ENCODE peak calls at places on chromosomes 6 and 20, in ten cellular contexts. Y, R, S, K, A, Q, J, V, Z and N are unnamed samples.

GRCh38 chr6:156617376-156617775 is 159.8 kb upstream of the ARID1B start:
- DNase-seq in R (peak; percentile 59), J (no peak), S (no peak), Q (peak; percentile 50), V (no peak), A (peak; percentile 37), K (no peak), Z (no peak), Y (no peak), N (peak; percentile 95)

GRCh38 chr20:60901831-60902230 is 350.2 kb upstream of the CDH4 start:
- DNase-seq in K (no peak), Z (no peak), R (no peak), Y (no peak), V (no peak), S (no peak), Q (no peak), J (no peak), A (no peak), N (no peak)

GRCh38 chr6:75494290-75494689 is 690 bp upstream of the FILIP1 start:
- DNase-seq in A (no peak), R (no peak), K (no peak), Z (no peak), V (no peak), J (no peak), Y (no peak), Q (no peak), S (no peak), N (no peak)

GRCh38 chr6:106119526-106119925 is 33.4 kb downstream of the PRDM1 start:
- DNase-seq in S (no peak), V (peak; percentile 75), Q (peak; percentile 91), Y (no peak), K (no peak), A (no peak), R (no peak), J (no peak), Z (no peak), N (no peak)

GRCh38 chr6:17086469-17086868 is 15.4 kb upstream of the STMND1 start:
- DNase-seq in S (peak; percentile 77), Z (no peak), R (peak; percentile 67), Y (no peak), K (no peak), Q (peak; percentile 79), A (peak; percentile 49), J (no peak), V (no peak), N (no peak)

GRCh38 chr6:156652231-156652750 is 124.9 kb upstream of the ARID1B start:
- DNase-seq in S (no peak), K (no peak), R (peak; percentile 30), Z (no peak), V (no peak), Q (no peak), J (no peak), A (no peak), Y (no peak), N (no peak)

GRCh38 chr6:56570434-56571359 is 72.0 kb downstream of the DST start:
- DNase-seq in J (no peak), K (no peak), S (peak; percentile 43), Z (no peak), R (peak; percentile 28), V (no peak), Y (no peak), Q (peak; percentile 46), A (no peak), N (no peak)

GRCh38 chr20:47557791-47558190 is 56.1 kb downstream of the NCOA3 start:
- DNase-seq in Y (no peak), V (no peak), S (no peak), A (no peak), K (no peak), J (no peak), R (no peak), Z (no peak), Q (no peak), N (no peak)

GRCh38 chr6:143410859-143411270 is 39.6 kb downstream of the ADAT2 start:
- DNase-seq in V (no peak), Z (no peak), R (peak; percentile 95), Y (no peak), A (no peak), J (no peak), K (no peak), Q (peak; percentile 68), S (peak; percentile 81), N (peak; percentile 88)

GRCh38 chr6:139708342-139709199 is 334.1 kb upstream of the CITED2 start:
- DNase-seq in R (peak; percentile 96), K (no peak), A (no peak), Z (no peak), V (no peak), Y (no peak), J (no peak), S (peak; percentile 82), Q (peak; percentile 39), N (peak; percentile 87)

GRCh38 chr6:3090013-3090412 is 21.7 kb downstream of the RIPK1 start:
- DNase-seq in S (no peak), K (no peak), Z (no peak), A (no peak), Y (no peak), V (no peak), Q (no peak), R (no peak), J (peak; percentile 18), N (no peak)

GRCh38 chr6:45478235-45478634 is 100.5 kb upstream of the SUPT3H start:
- DNase-seq in S (peak; percentile 57), J (no peak), Z (no peak), A (no peak), Q (peak; percentile 87), Y (no peak), K (no peak), V (no peak), R (peak; percentile 73), N (no peak)

GRCh38 chr6:157982297-157982579 is 575 bp downstream of the SYNJ2 start:
- DNase-seq in Z (peak; percentile 74), Y (no peak), K (no peak), A (no peak), S (no peak), Q (peak; percentile 45), R (peak; percentile 45), V (no peak), J (peak; percentile 41), N (no peak)

GRCh38 chr6:43368517-43369160 is 808 bp downstream of the ZNF318 start:
- DNase-seq in S (peak; percentile 32), Y (peak; percentile 71), R (peak; percentile 40), Z (peak; percentile 79), V (peak; percentile 61), A (peak; percentile 46), J (peak; percentile 25), K (no peak), Q (peak; percentile 40), N (no peak)

GRCh38 chr6:151389640-151390275 is 1.6 kb downstream of the ZBTB2 start:
- DNase-seq in J (peak; percentile 63), Z (peak; percentile 71), Q (peak; percentile 86), R (peak; percentile 65), A (peak; percentile 48), Y (peak; percentile 80), V (peak; percentile 65), S (peak; percentile 74), K (peak; percentile 86), N (peak; percentile 26)

GRCh38 chr20:34311118-34312023 is 8.2 kb upstream of the AHCY start:
- DNase-seq in K (no peak), V (no peak), Q (no peak), A (no peak), Z (no peak), Y (no peak), J (no peak), S (no peak), R (no peak), N (no peak)
- H3K4me3 ChIP-seq in K (peak overlapping the region; percentile 30), V (peak overlapping the region; percentile 25), Q (no peak overlapping the region), A (no peak overlapping the region), Z (no peak overlapping the region), Y (peak overlapping the region; percentile 1), J (no peak overlapping the region), S (peak overlapping the region; percentile 10), R (peak overlapping the region; percentile 21), N (peak overlapping the region; percentile 16)

GRCh38 chr20:34302312-34302722 is 838 bp downstream of the AHCY start:
- DNase-seq in A (no peak), K (no peak), Z (no peak), S (peak; percentile 35), Q (peak; percentile 70), V (no peak), Y (no peak), J (no peak), R (peak; percentile 57), N (no peak)
- TF ChIP-seq CTCF in A (peak; percentile 15), K (no peak), Z (peak; percentile 9), S (peak; percentile 24), Q (peak; percentile 7), V (peak; percentile 21), Y (no peak), J (peak; percentile 50), R (no peak), N (no peak)

GRCh38 chr20:4016349-4017050 is 1.1 kb upstream of the RNF24 start:
- DNase-seq in J (no peak), Z (no peak), R (no peak), K (no peak), A (no peak), S (no peak), Q (no peak), Y (no peak), V (no peak), N (no peak)

GRCh38 chr20:4014031-4014474 is 1.3 kb downstream of the RNF24 start:
- DNase-seq in A (peak; percentile 50), Z (no peak), R (peak; percentile 79), V (no peak), Y (no peak), Q (peak; percentile 93), J (peak; percentile 75), K (no peak), S (peak; percentile 85), N (peak; percentile 52)

GRCh38 chr20:4011226-4011975 is 4.0 kb downstream of the RNF24 start:
- DNase-seq in J (no peak), V (no peak), A (no peak), R (no peak), Q (peak; percentile 49), S (no peak), Z (no peak), K (no peak), Y (no peak), N (no peak)

GRCh38 chr20:4012631-4013030 is 2.7 kb downstream of the RNF24 start:
- DNase-seq in V (no peak), Y (no peak), A (no peak), K (no peak), R (peak; percentile 38), S (no peak), Q (peak; percentile 45), J (no peak), Z (no peak), N (no peak)

GRCh38 chr20:4013041-4013440 is 2.3 kb downstream of the RNF24 start:
- DNase-seq in S (no peak), K (no peak), Q (no peak), Z (no peak), J (no peak), Y (no peak), R (no peak), A (no peak), V (no peak), N (no peak)
- H3K4me3 ChIP-seq in S (no peak overlapping the region), K (no peak overlapping the region), Q (no peak overlapping the region), Z (no peak overlapping the region), J (no peak overlapping the region), Y (no peak overlapping the region), R (peak overlapping the region; percentile 94), A (no peak overlapping the region), V (no peak overlapping the region), N (no peak overlapping the region)

DNA sequence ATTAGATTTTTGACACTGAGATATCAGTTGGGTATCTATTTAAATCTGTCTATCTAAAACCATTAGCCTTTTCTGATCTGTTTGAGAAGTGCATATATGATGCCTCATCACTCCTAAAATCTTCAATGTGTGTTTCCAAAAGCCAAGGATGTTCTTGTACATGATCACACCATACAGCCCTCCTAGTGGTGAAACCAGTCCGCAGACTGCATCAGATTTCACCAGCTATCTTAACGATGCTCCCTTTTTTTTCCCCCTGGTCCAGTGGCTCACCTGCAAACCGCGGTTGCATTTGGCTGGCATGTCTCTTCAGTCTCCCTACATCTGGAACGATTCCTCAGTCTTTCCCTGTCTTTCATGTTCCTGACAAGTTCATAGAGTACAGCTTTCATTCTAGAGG is 4.0 kb downstream of the KIZ start:
- DNase-seq in Y (no peak), K (no peak), Q (no peak), J (no peak), S (no peak), A (no peak), R (no peak), Z (no peak), V (no peak), N (no peak)
- TF ChIP-seq CTCF in Y (no peak), K (no peak), Q (no peak), J (peak; percentile 17), S (no peak), A (no peak), R (no peak), Z (no peak), V (no peak), N (no peak)